ENCODE peak calls at places on chromosomes 5 and 9, in four cellular contexts. One of them, this sample, is unnamed.

GRCh38 chr9:133204993-133205336 is 4.1 kb downstream of the OBP2B start:
- DNase-seq in nephron progenitor cell: no peak
- DNase-seq in AG10803: no peak
- DNase-seq in spleen: peak
- DNase-seq in this sample: no peak

GRCh38 chr9:110006657-110007056 is 201.3 kb downstream of the C9orf152 start:
- DNase-seq in nephron progenitor cell: no peak
- DNase-seq in spleen: no peak
- DNase-seq in AG10803: no peak
- DNase-seq in this sample: no peak

GRCh38 chr9:16133032-16133431 is 580.2 kb downstream of the CCDC171 start:
- DNase-seq in spleen: no peak
- DNase-seq in AG10803: no peak
- DNase-seq in nephron progenitor cell: no peak
- DNase-seq in this sample: no peak

GRCh38 chr9:136109351-136110081 is 9.2 kb downstream of the TMEM250 start:
- DNase-seq in AG10803: peak
- DNase-seq in nephron progenitor cell: peak
- DNase-seq in spleen: peak
- DNase-seq in this sample: no peak

GRCh38 chr5:176870110-176870591 is 29.0 kb downstream of the HK3 start:
- DNase-seq in nephron progenitor cell: peak
- DNase-seq in spleen: no peak
- DNase-seq in AG10803: peak
- DNase-seq in this sample: no peak

GRCh38 chr5:107074991-107075390 is 595.7 kb downstream of the EFNA5 start:
- DNase-seq in spleen: no peak
- DNase-seq in AG10803: no peak
- DNase-seq in nephron progenitor cell: no peak
- DNase-seq in this sample: no peak

GRCh38 chr5:180910735-180911134 is 11.8 kb downstream of the BTNL8 start:
- DNase-seq in nephron progenitor cell: no peak
- DNase-seq in spleen: no peak
- DNase-seq in AG10803: no peak
- DNase-seq in this sample: no peak

GRCh38 chr9:37971107-37971459 is 67.2 kb upstream of the SLC25A51 start:
- DNase-seq in spleen: peak
- DNase-seq in AG10803: no peak
- DNase-seq in nephron progenitor cell: no peak
- DNase-seq in this sample: peak

GRCh38 chr5:81017320-81017719 is 57.2 kb downstream of the RASGRF2 start:
- DNase-seq in nephron progenitor cell: no peak
- DNase-seq in AG10803: no peak
- DNase-seq in spleen: no peak
- DNase-seq in this sample: no peak

GRCh38 chr9:94874316-94874715 is 147.8 kb downstream of the AOPEP start:
- DNase-seq in nephron progenitor cell: no peak
- DNase-seq in AG10803: peak
- DNase-seq in spleen: no peak
- DNase-seq in this sample: no peak

GRCh38 chr9:131972889-131973288 is 106.8 kb downstream of the MED27 start:
- DNase-seq in AG10803: no peak
- DNase-seq in nephron progenitor cell: no peak
- DNase-seq in spleen: no peak
- DNase-seq in this sample: no peak

GRCh38 chr9:135517407-135517822 is 3.8 kb upstream of the LCN1 start:
- DNase-seq in AG10803: no peak
- DNase-seq in spleen: peak
- DNase-seq in nephron progenitor cell: no peak
- DNase-seq in this sample: no peak

GRCh38 chr5:74638776-74639537 is 1.6 kb downstream of the ENC1 start:
- DNase-seq in AG10803: peak
- DNase-seq in nephron progenitor cell: no peak
- DNase-seq in spleen: no peak
- DNase-seq in this sample: no peak

GRCh38 chr9:93657331-93658111 is 81.1 kb downstream of the PHF2 start:
- DNase-seq in nephron progenitor cell: no peak
- DNase-seq in spleen: peak
- DNase-seq in AG10803: no peak
- DNase-seq in this sample: peak

GRCh38 chr9:7097785-7098420 is 340.1 kb downstream of the KDM4C start:
- DNase-seq in spleen: no peak
- DNase-seq in AG10803: no peak
- DNase-seq in nephron progenitor cell: no peak
- DNase-seq in this sample: no peak

GRCh38 chr5:15515229-15515628 is 15.2 kb downstream of the FBXL7 start:
- DNase-seq in nephron progenitor cell: no peak
- DNase-seq in AG10803: no peak
- DNase-seq in spleen: no peak
- DNase-seq in this sample: no peak

GRCh38 chr5:134438641-134439621 is 27.2 kb upstream of the CDKN2AIPNL start:
- DNase-seq in nephron progenitor cell: no peak
- DNase-seq in spleen: peak
- DNase-seq in AG10803: peak
- DNase-seq in this sample: no peak

GRCh38 chr5:107370569-107370968 is 300.2 kb downstream of the EFNA5 start:
- DNase-seq in nephron progenitor cell: no peak
- DNase-seq in spleen: no peak
- DNase-seq in AG10803: no peak
- DNase-seq in this sample: no peak

GRCh38 chr9:37974506-37975173 is 70.7 kb upstream of the SLC25A51 start:
- DNase-seq in spleen: peak
- DNase-seq in AG10803: no peak
- DNase-seq in nephron progenitor cell: no peak
- DNase-seq in this sample: peak

GRCh38 chr5:131575660-131576227 is 59.3 kb downstream of the RAPGEF6 start:
- DNase-seq in spleen: no peak
- DNase-seq in AG10803: no peak
- DNase-seq in nephron progenitor cell: no peak
- DNase-seq in this sample: no peak
- TF ChIP-seq CTCF in spleen: no peak
- TF ChIP-seq CTCF in AG10803: no peak
- TF ChIP-seq CTCF in nephron progenitor cell: no peak
- TF ChIP-seq CTCF in this sample: no peak

DNA sequence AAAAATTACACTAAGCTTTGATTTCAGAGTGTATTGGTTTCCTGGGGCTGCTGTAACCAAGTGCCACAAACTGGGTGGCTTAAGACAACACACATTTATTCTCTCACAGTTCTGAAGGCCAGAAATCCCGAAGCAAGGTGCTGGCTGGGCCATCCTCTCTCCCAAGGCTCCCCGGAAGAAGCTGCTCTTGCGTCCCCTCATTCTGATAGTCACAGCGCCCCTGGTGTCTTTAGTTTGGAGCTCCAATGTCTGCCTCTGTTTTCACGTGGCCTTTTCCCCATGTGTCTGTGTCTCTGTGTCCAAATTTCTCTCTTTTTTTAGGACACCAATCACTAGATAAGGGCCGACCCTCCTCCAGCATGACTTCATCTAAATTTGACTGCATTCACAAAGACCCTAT is 56.7 kb downstream of the ROPN1L start:
- DNase-seq in nephron progenitor cell: no peak
- DNase-seq in spleen: no peak
- DNase-seq in AG10803: no peak
- DNase-seq in this sample: peak
- TF ChIP-seq CTCF in nephron progenitor cell: no peak
- TF ChIP-seq CTCF in spleen: no peak
- TF ChIP-seq CTCF in AG10803: no peak
- TF ChIP-seq CTCF in this sample: peak

GRCh38 chr5:150122158-150122510 is 33.5 kb downstream of the PDGFRB start:
- DNase-seq in spleen: peak
- DNase-seq in AG10803: no peak
- DNase-seq in nephron progenitor cell: no peak
- DNase-seq in this sample: peak
- TF ChIP-seq CTCF in spleen: no peak
- TF ChIP-seq CTCF in AG10803: peak
- TF ChIP-seq CTCF in nephron progenitor cell: no peak
- TF ChIP-seq CTCF in this sample: peak

GRCh38 chr5:111685969-111686368 is 71.0 kb downstream of the NREP start:
- DNase-seq in nephron progenitor cell: no peak
- DNase-seq in AG10803: no peak
- DNase-seq in spleen: no peak
- DNase-seq in this sample: no peak
- TF ChIP-seq CTCF in nephron progenitor cell: no peak
- TF ChIP-seq CTCF in AG10803: no peak
- TF ChIP-seq CTCF in spleen: no peak
- TF ChIP-seq CTCF in this sample: peak

GRCh38 chr5:52119768-52120167 is 667.9 kb upstream of the ITGA1 start:
- DNase-seq in nephron progenitor cell: no peak
- DNase-seq in spleen: no peak
- DNase-seq in AG10803: no peak
- DNase-seq in this sample: no peak
- TF ChIP-seq CTCF in nephron progenitor cell: no peak
- TF ChIP-seq CTCF in spleen: no peak
- TF ChIP-seq CTCF in AG10803: no peak
- TF ChIP-seq CTCF in this sample: no peak